ENCODE peak calls at places on chromosomes 2 and 18, in eight cellular contexts. M is body of pancreas, I is endodermal cell, T is psoas muscle, U is breast epithelium, J is mammary epithelial cell, A is Panc1, B is HCT116. N is an unnamed sample. For H3K9me3, the result is how much of the 10 kb centered on the place peaks cover.

GRCh38 chr2:227653419-227653818 is 13.2 kb upstream of the SCYGR5 start:
- DNase-seq in M (no peak), I (no peak), T (no peak), U (no peak), J (peak), A (no peak), B (no peak), N (no peak)

GRCh38 chr2:39620067-39620466 is 45.6 kb upstream of the TMEM178A start:
- DNase-seq in M (peak), I (no peak), T (peak), U (no peak), J (peak), A (no peak), B (no peak), N (peak)

GRCh38 chr2:100350661-100351185 is 28.4 kb upstream of the LONRF2 start:
- DNase-seq in M (no peak), I (no peak), T (no peak), U (no peak), J (no peak), A (no peak), B (no peak), N (no peak)

GRCh38 chr2:225512873-225513580 is 113.5 kb downstream of the NYAP2 start:
- DNase-seq in M (no peak), I (no peak), T (no peak), U (no peak), J (no peak), A (no peak), B (no peak), N (peak)

GRCh38 chr2:96321230-96322103 is 3.6 kb upstream of the ITPRIPL1 start:
- DNase-seq in M (peak), I (peak), T (peak), U (no peak), J (peak), A (no peak), B (no peak), N (no peak)

GRCh38 chr18:25169701-25170100 is 182.3 kb downstream of the ZNF521 start:
- DNase-seq in M (no peak), I (no peak), T (no peak), U (no peak), J (no peak), A (no peak), B (no peak), N (no peak)

GRCh38 chr2:168217920-168218319 is 29.5 kb downstream of the STK39 start:
- DNase-seq in M (no peak), I (no peak), T (no peak), U (no peak), J (no peak), A (no peak), B (no peak), N (no peak)

GRCh38 chr2:80348078-80348477 is 43.5 kb upstream of the LRRTM1 start:
- DNase-seq in M (no peak), I (no peak), T (no peak), U (no peak), J (no peak), A (no peak), B (no peak), N (no peak)

GRCh38 chr2:29193111-29193510 is 77.9 kb downstream of the CLIP4 start:
- DNase-seq in M (no peak), I (no peak), T (no peak), U (no peak), J (no peak), A (no peak), B (no peak), N (no peak)

GRCh38 chr2:190123956-190124355 is 61.4 kb upstream of the MSTN start:
- DNase-seq in M (no peak), I (no peak), T (no peak), U (no peak), J (peak), A (no peak), B (no peak), N (peak)

GRCh38 chr18:686339-687111 is 25.9 kb downstream of the ENOSF1 start:
- DNase-seq in M (no peak), I (peak), T (no peak), U (no peak), J (no peak), A (no peak), B (no peak), N (no peak)

GRCh38 chr2:181892795-181893435 is 1.4 kb downstream of the ITPRID2 start:
- DNase-seq in M (no peak), I (no peak), T (no peak), U (no peak), J (peak), A (no peak), B (peak), N (no peak)

GRCh38 chr2:235670974-235671787 is 177.3 kb downstream of the AGAP1 start:
- DNase-seq in M (no peak), I (peak), T (peak), U (no peak), J (no peak), A (no peak), B (no peak), N (no peak)
- H3K27ac ChIP-seq in M (no peak), I (no peak), T (no peak), U (peak), J (no peak), A (no peak), B (no peak), N (no peak)

GRCh38 chr2:55621802-55622201 is 4.4 kb upstream of the PPP4R3B start:
- DNase-seq in M (no peak), I (no peak), T (no peak), U (no peak), J (no peak), A (no peak), B (no peak), N (no peak)

GRCh38 chr2:55618649-55619055 is 1.2 kb upstream of the PPP4R3B start:
- DNase-seq in M (peak), I (peak), T (peak), U (no peak), J (peak), A (no peak), B (peak), N (no peak)

GRCh38 chr2:55618025-55618648 is 715 bp upstream of the PPP4R3B start:
- DNase-seq in M (no peak), I (no peak), T (no peak), U (no peak), J (no peak), A (no peak), B (no peak), N (no peak)

GRCh38 chr2:55617160-55618024 is at the start of gene PPP4R3B:
- DNase-seq in M (peak), I (peak), T (peak), U (peak), J (peak), A (peak), B (peak), N (peak)

DNA sequence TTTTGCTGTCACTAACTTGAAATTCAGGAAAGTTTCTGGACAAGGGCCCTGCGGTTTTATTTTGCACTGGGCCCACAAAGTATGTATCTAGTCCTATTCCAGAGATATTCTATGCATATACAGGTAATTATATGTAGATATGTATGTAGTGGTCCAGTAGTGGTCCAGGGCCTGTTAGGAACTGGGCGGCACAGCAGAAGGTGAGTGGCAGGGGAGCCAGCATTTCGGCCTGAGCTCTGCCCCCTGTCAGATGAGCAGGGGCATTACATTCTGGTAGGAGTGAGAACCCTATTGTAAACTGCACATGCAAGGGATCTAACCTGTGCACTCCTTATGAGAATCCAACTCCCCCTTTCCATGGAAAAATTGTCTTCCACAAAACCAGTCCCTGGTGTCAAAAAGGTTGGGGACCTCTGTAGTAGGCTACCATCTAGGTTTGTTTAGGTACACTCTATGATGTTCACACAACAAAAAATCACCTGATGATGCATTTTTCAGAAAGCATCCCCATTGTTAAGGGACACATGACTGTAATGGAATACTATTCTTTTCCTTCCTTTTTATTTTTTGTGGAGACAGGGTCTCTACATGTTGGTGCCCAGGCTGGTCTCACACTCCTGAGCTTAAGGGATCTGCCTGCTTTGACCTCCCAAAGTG is 2.8 kb upstream of the PPP4R3B start:
- DNase-seq in M (no peak), I (peak), T (no peak), U (no peak), J (peak), A (no peak), B (no peak), N (no peak)
- TF ChIP-seq CTCF in M (peak), I (peak), T (peak), U (no peak), J (peak), A (peak), B (peak), N (peak)

GRCh38 chr2:172525601-172526000 is 30.3 kb upstream of the PDK1 start:
- DNase-seq in M (no peak), I (peak), T (no peak), U (no peak), J (no peak), A (no peak), B (no peak), N (no peak)
- H3K9me3 ChIP-seq in M (under half), I (half or more), T (under half), U (under half), J (under half), A (under half), B (under half), N (under half)

GRCh38 chr2:19989342-19989680 is 594 bp downstream of the WDR35 start:
- DNase-seq in M (no peak), I (no peak), T (no peak), U (no peak), J (no peak), A (no peak), B (no peak), N (no peak)

GRCh38 chr2:19990416-19990728 is 467 bp upstream of the WDR35 start:
- DNase-seq in M (no peak), I (no peak), T (no peak), U (no peak), J (no peak), A (no peak), B (no peak), N (no peak)

GRCh38 chr2:19989681-19990415 is at the start of gene WDR35:
- DNase-seq in M (peak), I (peak), T (peak), U (peak), J (peak), A (peak), B (peak), N (peak)

GRCh38 chr2:19987936-19988335 is 2.0 kb downstream of the WDR35 start:
- DNase-seq in M (no peak), I (no peak), T (no peak), U (no peak), J (no peak), A (no peak), B (no peak), N (no peak)

DNA sequence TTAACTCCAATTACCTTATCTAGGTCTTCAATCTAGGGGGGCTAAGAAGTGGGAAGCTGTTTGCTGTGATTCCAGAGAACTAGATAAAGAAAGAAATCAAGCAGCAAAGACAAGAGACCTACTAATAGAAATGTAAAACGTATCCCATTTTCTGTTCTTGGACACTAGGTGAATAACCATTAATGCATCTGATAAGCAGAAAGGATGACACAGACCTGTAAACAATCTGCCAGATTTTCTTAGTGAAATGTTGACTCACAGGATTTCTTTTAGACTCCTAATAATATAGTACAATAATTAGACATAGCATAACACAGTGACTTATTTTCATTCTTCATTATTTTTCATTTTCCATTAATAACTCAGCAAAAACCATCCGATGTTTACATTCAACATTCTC is 1.3 kb downstream of the WDR35 start:
- DNase-seq in M (no peak), I (no peak), T (no peak), U (no peak), J (no peak), A (no peak), B (no peak), N (no peak)
- H3K27ac ChIP-seq in M (no peak), I (no peak), T (no peak), U (no peak), J (no peak), A (peak), B (no peak), N (no peak)

GRCh38 chr2:66573866-66574265 is 138.9 kb downstream of the MEIS1 start:
- DNase-seq in M (no peak), I (peak), T (no peak), U (no peak), J (no peak), A (no peak), B (no peak), N (no peak)

GRCh38 chr2:66573412-66573811 is 138.5 kb downstream of the MEIS1 start:
- DNase-seq in M (peak), I (peak), T (no peak), U (no peak), J (no peak), A (no peak), B (no peak), N (no peak)

GRCh38 chr2:66576381-66577330 is 141.7 kb downstream of the MEIS1 start:
- DNase-seq in M (peak), I (peak), T (peak), U (no peak), J (peak), A (no peak), B (no peak), N (no peak)

GRCh38 chr2:66575625-66576371 is 140.9 kb downstream of the MEIS1 start:
- DNase-seq in M (peak), I (peak), T (peak), U (no peak), J (no peak), A (no peak), B (no peak), N (no peak)

DNA sequence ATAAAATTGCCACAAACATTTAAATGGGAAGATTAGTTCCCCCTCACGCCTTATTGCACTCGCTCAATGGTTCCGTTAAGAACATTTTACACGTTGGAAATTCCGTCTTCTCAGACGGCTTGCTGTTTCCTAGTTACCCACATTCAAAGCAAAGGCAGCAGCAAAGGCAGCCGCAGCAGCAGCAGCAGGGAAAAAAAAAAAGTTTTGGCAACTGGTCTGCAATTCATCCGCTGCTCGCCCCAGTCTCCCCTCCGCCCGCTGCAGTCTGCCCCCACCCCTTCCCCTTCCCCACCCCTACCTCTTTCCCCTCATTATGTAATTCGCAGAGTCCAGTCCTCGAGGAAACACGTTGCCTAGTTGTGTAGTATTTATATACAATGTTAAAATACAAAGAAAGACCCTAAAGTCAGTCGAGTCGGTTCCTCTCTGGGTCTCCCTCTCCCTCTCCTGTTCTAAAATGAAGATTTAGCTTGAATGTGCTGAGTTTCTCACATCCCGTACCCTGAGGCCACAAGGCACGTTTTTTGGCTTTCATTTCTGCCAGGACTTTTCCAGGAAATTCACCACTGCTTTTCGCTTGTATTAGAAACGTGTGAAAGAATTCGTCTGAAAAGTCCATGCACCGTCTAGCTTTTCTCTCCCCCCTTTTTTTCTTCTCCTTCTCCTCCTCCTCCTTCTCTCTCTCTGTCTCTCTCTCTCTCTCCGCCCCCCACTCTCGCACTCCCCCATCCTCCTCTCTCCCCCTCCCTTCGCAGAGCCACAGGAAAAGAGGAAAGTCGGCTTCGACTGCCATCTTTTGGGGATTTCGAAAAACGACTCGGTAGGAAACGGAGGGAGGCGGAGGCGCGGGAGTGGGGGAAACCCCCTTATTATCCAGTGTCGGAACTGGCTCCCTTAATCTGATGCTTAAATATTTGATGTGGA is 140.0 kb downstream of the MEIS1 start:
- DNase-seq in M (peak), I (peak), T (peak), U (no peak), J (peak), A (no peak), B (no peak), N (peak)
- TF ChIP-seq CTCF in M (peak), I (peak), T (peak), U (peak), J (peak), A (peak), B (no peak), N (peak)

GRCh38 chr2:126029316-126029715 is 626.6 kb upstream of the GYPC start:
- DNase-seq in M (no peak), I (peak), T (no peak), U (no peak), J (no peak), A (no peak), B (no peak), N (no peak)
- H3K9me3 ChIP-seq in M (under half), I (under half), T (under half), U (under half), J (under half), A (under half), B (under half), N (under half)

DNA sequence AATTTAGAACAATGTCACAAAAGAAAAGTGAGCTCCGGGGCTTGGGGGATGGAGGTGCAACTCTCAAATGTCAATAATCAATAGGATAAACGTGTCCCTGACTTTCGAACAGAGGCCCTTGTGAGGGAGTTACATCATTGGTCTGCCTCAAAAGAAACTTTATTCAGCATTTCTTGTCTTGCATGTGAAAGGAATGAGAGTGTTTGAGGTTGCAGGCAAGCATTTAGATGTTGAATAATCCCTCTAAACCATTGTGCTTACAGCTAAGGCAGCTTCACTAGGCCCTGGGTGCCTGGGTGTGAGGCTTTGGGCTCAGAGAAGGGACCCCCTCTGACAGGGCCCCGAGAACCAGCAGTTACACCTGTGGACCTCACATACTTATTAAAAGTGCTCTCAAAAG is 28.6 kb upstream of the FHL2 start:
- DNase-seq in M (no peak), I (no peak), T (no peak), U (no peak), J (no peak), A (no peak), B (no peak), N (no peak)
- H3K27ac ChIP-seq in M (no peak), I (no peak), T (no peak), U (no peak), J (no peak), A (peak), B (no peak), N (no peak)

N was measured in AG04450.